ENCODE peak calls at places on chromosomes 13 and 19, in six cellular contexts. E is GM23248, U is PC-9, F is H1, V is neural progenitor cell, C is astrocyte. L is an unnamed sample.

GRCh38 chr19:55830656-55831055 is 1.1 kb downstream of the NLRP11 start:
- DNase-seq in F (no peak), U (peak), E (no peak), V (no peak), C (no peak), L (no peak)

GRCh38 chr19:10913716-10914340 is 14.6 kb downstream of the YIPF2 start:
- DNase-seq in V (no peak), E (no peak), U (no peak), F (no peak), C (no peak), L (no peak)

GRCh38 chr19:45492627-45493470 is 4.0 kb downstream of the RTN2 start:
- DNase-seq in F (peak), E (peak), U (peak), C (peak), V (peak), L (peak)

GRCh38 chr13:92510416-92510815 is 716.2 kb upstream of the GPC6 start:
- DNase-seq in V (no peak), C (peak), F (no peak), E (no peak), U (no peak), L (peak)

GRCh38 chr13:99347911-99348451 is 40.8 kb upstream of the GPR183 start:
- DNase-seq in F (peak), E (peak), V (no peak), C (no peak), U (no peak), L (no peak)

GRCh38 chr19:33727331-33728028 is 69.2 kb upstream of the KCTD15 start:
- DNase-seq in C (no peak), V (no peak), F (no peak), U (no peak), E (no peak), L (no peak)

GRCh38 chr13:32905063-32905863 is 111.0 kb upstream of the KL start:
- DNase-seq in V (no peak), E (peak), U (peak), F (no peak), C (peak), L (peak)

GRCh38 chr19:39144487-39145071 is 19.0 kb downstream of the PAK4 start:
- DNase-seq in E (no peak), V (peak), F (no peak), C (peak), U (no peak), L (no peak)

GRCh38 chr19:4012092-4012974 is 4.8 kb downstream of the PIAS4 start:
- DNase-seq in C (no peak), F (no peak), U (no peak), V (no peak), E (no peak), L (no peak)

GRCh38 chr19:2371656-2372055 is 11.6 kb downstream of the TMPRSS9 start:
- DNase-seq in E (peak), F (no peak), V (no peak), C (no peak), U (no peak), L (peak)

GRCh38 chr19:48283908-48284307 is 14.0 kb downstream of the ZNF114 start:
- DNase-seq in C (peak), E (peak), V (no peak), F (no peak), U (no peak), L (no peak)

GRCh38 chr13:21058361-21058760 is 3.0 kb downstream of the LATS2 start:
- DNase-seq in C (no peak), V (no peak), F (no peak), E (peak), U (no peak), L (peak)

GRCh38 chr13:21060827-21061076 is 634 bp downstream of the LATS2 start:
- DNase-seq in V (no peak), E (no peak), F (no peak), C (no peak), U (no peak), L (no peak)

GRCh38 chr13:21060063-21060826 is 1.1 kb downstream of the LATS2 start:
- DNase-seq in U (no peak), F (peak), V (peak), C (peak), E (peak), L (peak)

GRCh38 chr13:21063031-21063430 is 1.6 kb upstream of the LATS2 start:
- DNase-seq in U (no peak), E (no peak), V (no peak), F (peak), C (no peak), L (no peak)

GRCh38 chr13:21061077-21061945 is at the start of gene LATS2:
- DNase-seq in E (peak), V (peak), C (peak), F (peak), U (peak), L (peak)
- H3K4me3 ChIP-seq in E (peak), V (peak), C (peak), F (peak), U (peak), L (peak)

GRCh38 chr19:8083141-8083540 is 30.6 kb downstream of the CCL25 start:
- DNase-seq in F (no peak), U (no peak), C (no peak), E (no peak), V (no peak), L (no peak)

GRCh38 chr19:8079988-8080387 is 27.4 kb downstream of the CCL25 start:
- DNase-seq in E (no peak), F (no peak), V (no peak), U (no peak), C (no peak), L (no peak)

GRCh38 chr19:8081569-8082550 is 29.3 kb downstream of the CCL25 start:
- DNase-seq in E (no peak), V (no peak), F (no peak), C (no peak), U (no peak), L (no peak)

GRCh38 chr19:8084152-8084551 is 31.6 kb downstream of the CCL25 start:
- DNase-seq in U (no peak), V (no peak), E (no peak), F (no peak), C (no peak), L (no peak)

GRCh38 chr19:8080832-8081231 is 28.3 kb downstream of the CCL25 start:
- DNase-seq in E (no peak), V (no peak), U (no peak), C (no peak), F (no peak), L (no peak)
- TF ChIP-seq EZH2 in E (no peak), V (no peak), U (no peak), C (no peak), F (no peak), L (no peak)

GRCh38 chr19:14434157-14434501 is 1.0 kb downstream of the PKN1 start:
- DNase-seq in C (no peak), V (no peak), F (no peak), U (no peak), E (peak), L (peak)
- H3K4me3 ChIP-seq in C (peak), V (peak), F (peak), U (peak), E (peak), L (peak)

GRCh38 chr13:35469781-35470380 is 6.6 kb downstream of the MAB21L1 start:
- DNase-seq in V (peak), U (no peak), E (peak), F (no peak), C (no peak), L (no peak)
- TF ChIP-seq EZH2 in V (no peak), U (no peak), E (no peak), F (no peak), C (no peak), L (no peak)

DNA sequence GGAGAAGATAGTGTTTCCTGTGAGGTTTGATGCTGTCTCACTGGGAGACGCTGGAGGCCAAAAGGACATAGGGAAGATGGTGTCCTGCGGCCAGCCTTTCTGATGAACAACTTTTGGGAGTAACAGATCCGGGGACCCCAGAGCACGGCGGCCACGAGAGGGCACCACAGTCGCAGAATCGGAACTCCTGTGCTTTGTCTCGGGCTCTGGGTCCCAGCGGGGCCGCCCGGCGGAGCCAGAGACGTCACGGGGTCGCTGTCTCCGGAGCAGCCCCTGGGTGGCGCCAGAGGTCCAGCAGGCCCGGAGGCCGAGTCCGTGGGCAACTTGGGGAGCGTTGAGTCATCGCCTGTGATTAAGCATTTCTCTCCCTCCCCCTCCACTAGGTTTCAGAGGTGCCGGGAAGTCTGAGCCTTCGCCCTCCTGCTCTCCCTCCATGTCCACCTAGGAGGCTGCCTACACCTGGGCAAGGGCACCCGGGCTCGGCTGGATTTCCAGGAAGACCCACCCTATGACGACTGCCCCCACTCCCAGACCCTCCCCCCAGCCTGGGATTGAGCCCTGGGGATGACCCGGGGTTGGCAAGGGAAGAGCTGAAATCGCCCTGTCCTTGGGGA is 3.2 kb downstream of the NANOS3 start:
- DNase-seq in U (peak), E (peak), C (peak), V (peak), F (peak), L (peak)
- H3K4me3 ChIP-seq in U (peak), E (peak), C (peak), V (peak), F (peak), L (peak)

GRCh38 chr13:34942732-34943674 is 933 bp downstream of the NBEA start:
- DNase-seq in V (peak), F (peak), E (peak), U (no peak), C (no peak), L (peak)
- TF ChIP-seq EZH2 in V (no peak), F (no peak), E (no peak), U (no peak), C (no peak), L (no peak)

DNA sequence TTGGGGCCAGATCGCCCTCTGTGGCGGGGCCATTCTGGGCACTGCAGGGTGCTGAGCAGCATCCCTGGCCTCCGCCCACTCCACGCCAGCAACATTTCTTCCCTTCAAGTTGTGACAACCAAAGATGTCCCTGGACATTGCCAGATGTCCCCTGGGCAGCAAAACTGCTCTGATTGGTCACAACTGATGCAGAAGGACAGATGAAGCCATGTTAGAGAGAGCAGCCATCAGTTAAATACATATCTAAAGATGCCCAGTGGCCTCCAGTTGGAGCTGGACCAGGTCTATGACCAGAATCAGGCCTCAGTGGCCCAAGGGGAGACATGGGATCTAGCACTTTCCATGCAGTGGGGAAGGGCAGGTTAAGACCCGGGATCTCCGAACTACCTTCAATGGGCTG is 125.7 kb downstream of the PTPRS start:
- DNase-seq in U (no peak), E (no peak), F (no peak), V (no peak), C (no peak), L (no peak)
- H3K4me3 ChIP-seq in U (no peak), E (no peak), F (no peak), V (no peak), C (no peak), L (no peak)

L was measured in PC-3.